ENCODE peak calls at places on chromosomes 12 and 14, in four cellular contexts. One of them, this sample, is unnamed.

GRCh38 chr12:25307818-25308217 is 57.1 kb upstream of the KRAS start:
- DNase-seq in ovary: no peak
- DNase-seq in NB4: no peak
- DNase-seq in endothelial cell: no peak
- DNase-seq in this sample: no peak

GRCh38 chr14:99318091-99318958 is 46.3 kb upstream of the BCL11B start:
- DNase-seq in endothelial cell: no peak
- DNase-seq in NB4: no peak
- DNase-seq in ovary: no peak
- DNase-seq in this sample: no peak

GRCh38 chr14:98200621-98201020 is 1071.4 kb downstream of the BCL11B start:
- DNase-seq in ovary: no peak
- DNase-seq in NB4: no peak
- DNase-seq in endothelial cell: no peak
- DNase-seq in this sample: no peak

GRCh38 chr14:68594737-68595380 is 198.0 kb downstream of the ZFP36L1 start:
- DNase-seq in endothelial cell: no peak
- DNase-seq in NB4: no peak
- DNase-seq in ovary: no peak
- DNase-seq in this sample: no peak

GRCh38 chr12:127383281-127383680 is 883.7 kb upstream of the TMEM132C start:
- DNase-seq in ovary: no peak
- DNase-seq in endothelial cell: no peak
- DNase-seq in NB4: no peak
- DNase-seq in this sample: no peak

GRCh38 chr12:102992720-102993119 is 35.2 kb downstream of the ASCL1 start:
- DNase-seq in endothelial cell: no peak
- DNase-seq in NB4: no peak
- DNase-seq in ovary: no peak
- DNase-seq in this sample: no peak

GRCh38 chr14:68325267-68325807 is 467.5 kb downstream of the ZFP36L1 start:
- DNase-seq in NB4: no peak
- DNase-seq in ovary: no peak
- DNase-seq in endothelial cell: no peak
- DNase-seq in this sample: no peak

GRCh38 chr12:74915718-74916117 is 293.9 kb downstream of the KCNC2 start:
- DNase-seq in ovary: no peak
- DNase-seq in endothelial cell: no peak
- DNase-seq in NB4: no peak
- DNase-seq in this sample: no peak

GRCh38 chr14:30211326-30211725 is 283.7 kb upstream of the PRKD1 start:
- DNase-seq in NB4: no peak
- DNase-seq in endothelial cell: no peak
- DNase-seq in ovary: no peak
- DNase-seq in this sample: no peak

GRCh38 chr12:113601656-113602263 is 130.1 kb upstream of the LHX5 start:
- DNase-seq in endothelial cell: peak; percentile 53
- DNase-seq in NB4: peak; percentile 26
- DNase-seq in ovary: no peak
- DNase-seq in this sample: no peak

GRCh38 chr14:22384974-22385526 is 204.0 kb downstream of the DAD1 start:
- DNase-seq in endothelial cell: no peak
- DNase-seq in ovary: no peak
- DNase-seq in NB4: no peak
- DNase-seq in this sample: no peak

GRCh38 chr12:38053655-38054464 is 262.7 kb upstream of the ALG10B start:
- DNase-seq in NB4: no peak
- DNase-seq in ovary: no peak
- DNase-seq in endothelial cell: no peak
- DNase-seq in this sample: peak; percentile 73

GRCh38 chr14:66281036-66281776 is 205.0 kb upstream of the CCDC196 start:
- DNase-seq in endothelial cell: no peak
- DNase-seq in ovary: peak; percentile 65
- DNase-seq in NB4: no peak
- DNase-seq in this sample: peak; percentile 13

GRCh38 chr14:23122086-23122485 is 3.0 kb upstream of the CEBPE start:
- DNase-seq in NB4: no peak
- DNase-seq in ovary: no peak
- DNase-seq in endothelial cell: no peak
- DNase-seq in this sample: no peak

GRCh38 chr14:76924363-76925151 is 98.3 kb downstream of the LRRC74A start:
- DNase-seq in NB4: no peak
- DNase-seq in endothelial cell: peak; percentile 52
- DNase-seq in ovary: no peak
- DNase-seq in this sample: no peak

GRCh38 chr12:30754383-30754749 is 385 bp downstream of the CAPRIN2 start:
- DNase-seq in ovary: no peak
- DNase-seq in endothelial cell: no peak
- DNase-seq in NB4: no peak
- DNase-seq in this sample: no peak

GRCh38 chr12:30753761-30754382 is 879 bp downstream of the CAPRIN2 start:
- DNase-seq in NB4: no peak
- DNase-seq in ovary: no peak
- DNase-seq in endothelial cell: peak; percentile 2
- DNase-seq in this sample: no peak

GRCh38 chr12:30755395-30755762 is 628 bp upstream of the CAPRIN2 start:
- DNase-seq in ovary: no peak
- DNase-seq in endothelial cell: no peak
- DNase-seq in NB4: no peak
- DNase-seq in this sample: no peak

GRCh38 chr12:30756074-30756473 is 1.3 kb upstream of the CAPRIN2 start:
- DNase-seq in endothelial cell: no peak
- DNase-seq in ovary: peak; percentile 36
- DNase-seq in NB4: no peak
- DNase-seq in this sample: no peak

GRCh38 chr12:30754750-30755394 is at the start of gene CAPRIN2:
- DNase-seq in NB4: peak; percentile 96
- DNase-seq in endothelial cell: peak; percentile 90
- DNase-seq in ovary: peak; percentile 97
- DNase-seq in this sample: peak; percentile 96
- TF ChIP-seq CTCF in NB4: no peak
- TF ChIP-seq CTCF in endothelial cell: peak; percentile 29
- TF ChIP-seq CTCF in ovary: no peak
- TF ChIP-seq CTCF in this sample: no peak

DNA sequence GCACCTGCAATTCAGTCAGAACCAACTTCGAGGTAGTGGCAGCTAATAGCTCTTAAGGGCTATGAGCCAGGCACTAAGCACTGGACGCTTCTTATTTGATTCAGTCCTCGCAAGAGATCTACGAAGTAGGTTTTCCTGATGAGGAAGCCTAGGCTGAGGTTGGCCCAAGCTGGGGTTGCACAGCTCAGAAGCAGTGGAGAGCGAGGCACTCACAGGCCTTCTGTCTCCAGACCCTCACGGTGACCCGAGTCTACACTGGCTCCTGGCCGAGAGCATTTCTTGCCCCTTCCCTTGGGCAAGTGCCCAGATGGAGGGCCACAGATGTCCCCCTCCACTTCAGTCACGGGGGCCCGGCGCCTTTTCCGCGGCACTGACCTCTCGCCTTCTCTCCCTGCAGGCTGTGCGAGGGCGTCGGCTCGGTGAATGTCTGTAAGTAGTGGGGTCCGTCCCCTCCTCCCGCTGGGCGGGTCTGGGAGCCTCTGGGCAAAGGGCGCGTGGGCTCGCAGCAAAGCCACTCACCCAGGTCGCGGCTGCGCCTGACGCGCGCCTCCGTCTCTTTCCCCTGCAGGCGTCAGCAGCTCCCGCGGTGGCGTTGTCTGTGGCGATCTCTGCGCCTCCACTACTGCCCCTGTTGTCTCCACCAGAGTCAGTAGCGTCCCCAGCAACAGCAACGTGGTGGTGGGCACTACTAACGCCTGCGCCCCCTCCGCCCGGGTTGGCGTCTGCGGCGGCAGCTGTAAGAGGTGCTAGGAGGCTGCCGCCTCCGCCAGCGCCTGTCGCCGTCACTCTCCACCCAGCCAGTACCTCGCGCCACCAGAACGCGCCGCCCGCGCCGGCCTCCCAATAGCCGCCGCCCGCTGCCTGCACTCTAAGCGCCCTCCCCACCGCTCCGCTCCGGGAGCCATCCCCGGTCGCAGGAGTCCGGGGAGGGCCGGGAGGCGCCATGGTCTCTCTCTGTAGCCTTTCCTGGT is 13.1 kb downstream of the KRT83 start:
- DNase-seq in endothelial cell: peak; percentile 71
- DNase-seq in ovary: no peak
- DNase-seq in NB4: peak; percentile 71
- DNase-seq in this sample: peak; percentile 70
- TF ChIP-seq CTCF in endothelial cell: peak; percentile 32
- TF ChIP-seq CTCF in ovary: no peak
- TF ChIP-seq CTCF in NB4: no peak
- TF ChIP-seq CTCF in this sample: peak; percentile 12

GRCh38 chr14:26395726-26396125 is 202.1 kb downstream of the NOVA1 start:
- DNase-seq in endothelial cell: no peak
- DNase-seq in ovary: no peak
- DNase-seq in NB4: no peak
- DNase-seq in this sample: no peak

GRCh38 chr14:26389646-26390508 is 208.0 kb downstream of the NOVA1 start:
- DNase-seq in NB4: no peak
- DNase-seq in ovary: no peak
- DNase-seq in endothelial cell: no peak
- DNase-seq in this sample: no peak

GRCh38 chr14:26392498-26392897 is 205.3 kb downstream of the NOVA1 start:
- DNase-seq in NB4: no peak
- DNase-seq in ovary: no peak
- DNase-seq in endothelial cell: no peak
- DNase-seq in this sample: no peak

GRCh38 chr14:26398616-26399015 is 199.2 kb downstream of the NOVA1 start:
- DNase-seq in endothelial cell: no peak
- DNase-seq in ovary: no peak
- DNase-seq in NB4: no peak
- DNase-seq in this sample: no peak

GRCh38 chr14:26394114-26394855 is 203.5 kb downstream of the NOVA1 start:
- DNase-seq in NB4: no peak
- DNase-seq in ovary: no peak
- DNase-seq in endothelial cell: no peak
- DNase-seq in this sample: no peak
- TF ChIP-seq CTCF in NB4: peak; percentile 6
- TF ChIP-seq CTCF in ovary: no peak
- TF ChIP-seq CTCF in endothelial cell: no peak
- TF ChIP-seq CTCF in this sample: no peak

DNA sequence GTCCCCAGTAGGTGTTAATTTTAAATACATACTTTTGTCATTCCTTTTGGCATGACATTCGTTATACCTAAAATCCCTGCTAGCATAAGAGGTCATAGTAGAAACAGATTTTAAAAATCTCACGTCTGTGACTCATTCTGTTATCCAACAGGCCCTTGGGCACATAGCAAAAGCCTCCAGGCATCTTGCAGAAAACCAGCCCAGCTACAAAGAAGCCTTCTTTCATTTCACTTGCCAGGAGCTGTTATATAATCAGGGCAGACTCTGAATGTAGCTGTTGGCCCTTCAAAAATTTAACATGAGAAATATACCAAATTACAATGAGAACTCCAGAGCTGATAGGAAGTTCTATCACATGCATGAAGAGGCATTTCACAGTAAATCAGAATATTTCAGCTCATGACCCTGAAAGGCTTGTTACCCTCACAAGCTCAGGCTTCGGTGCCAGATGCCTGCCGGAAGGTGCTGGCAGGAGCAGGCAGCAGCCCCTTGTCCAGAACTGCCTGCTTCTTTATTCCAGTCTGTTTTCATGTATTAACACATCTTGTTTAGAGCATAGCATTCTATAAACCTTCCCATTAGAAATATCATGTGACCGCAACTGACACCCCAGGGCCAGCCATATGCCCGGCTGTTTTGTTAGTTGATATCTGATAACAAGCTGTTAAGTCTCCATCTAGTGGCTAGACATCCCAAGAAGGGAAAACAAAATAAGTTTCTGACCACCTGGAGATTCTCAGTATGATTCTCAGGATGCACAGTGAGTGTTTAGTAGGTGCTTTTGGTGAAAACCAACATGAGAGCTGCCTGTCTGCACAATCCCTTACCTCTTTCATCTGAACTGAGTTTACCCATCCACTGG is 17.8 kb downstream of the E2F7 start:
- DNase-seq in NB4: no peak
- DNase-seq in ovary: no peak
- DNase-seq in endothelial cell: no peak
- DNase-seq in this sample: no peak
- TF ChIP-seq CTCF in NB4: no peak
- TF ChIP-seq CTCF in ovary: no peak
- TF ChIP-seq CTCF in endothelial cell: no peak
- TF ChIP-seq CTCF in this sample: no peak

DNA sequence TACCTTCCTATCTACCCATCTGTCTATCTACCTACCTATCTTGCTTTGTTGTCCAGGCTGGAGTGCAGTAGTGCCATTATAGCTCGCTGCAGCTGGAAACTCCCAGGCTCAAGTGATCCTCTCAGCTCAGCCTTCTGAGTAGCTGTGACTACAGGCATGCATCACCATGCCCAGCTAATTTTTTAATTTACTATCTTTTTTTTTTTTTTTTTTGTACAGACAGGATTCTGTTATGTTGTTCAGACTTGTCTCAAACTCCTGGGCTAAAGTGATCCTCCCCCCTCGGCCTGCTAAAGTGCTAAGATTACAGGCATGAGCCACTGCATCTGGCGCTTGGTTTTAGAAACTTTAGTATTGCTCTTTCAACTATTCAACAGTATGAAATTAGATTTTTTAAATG is 762.4 kb downstream of the SLC6A15 start:
- DNase-seq in ovary: no peak
- DNase-seq in NB4: no peak
- DNase-seq in endothelial cell: no peak
- DNase-seq in this sample: no peak
- TF ChIP-seq CTCF in ovary: no peak
- TF ChIP-seq CTCF in NB4: no peak
- TF ChIP-seq CTCF in endothelial cell: no peak
- TF ChIP-seq CTCF in this sample: no peak

DNA sequence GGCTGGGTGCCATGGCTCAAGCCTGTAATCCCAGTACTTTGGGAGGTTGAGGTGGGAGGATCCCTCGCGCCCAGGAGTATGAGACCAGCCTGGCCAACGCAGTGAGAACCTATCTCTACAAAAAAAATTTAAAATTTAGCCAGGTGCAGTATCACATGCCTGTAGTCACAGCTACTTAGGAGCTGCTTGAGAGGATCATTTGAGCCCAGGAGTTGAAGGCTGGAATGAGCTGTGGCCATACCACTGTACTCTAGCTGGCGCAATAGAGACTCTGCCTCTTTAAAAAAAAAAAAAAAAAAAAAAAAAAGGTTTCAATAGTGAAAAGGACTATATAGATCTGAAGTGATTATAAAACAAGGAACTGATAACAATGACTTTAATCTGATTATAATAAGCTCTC is 13.5 kb downstream of the PSMA3 start:
- DNase-seq in NB4: no peak
- DNase-seq in endothelial cell: no peak
- DNase-seq in ovary: no peak
- DNase-seq in this sample: no peak
- TF ChIP-seq CTCF in NB4: no peak
- TF ChIP-seq CTCF in endothelial cell: no peak
- TF ChIP-seq CTCF in ovary: no peak
- TF ChIP-seq CTCF in this sample: no peak

This sample was measured in body of pancreas.